ENCODE peak calls at places on chromosomes 12 and 14, in eight cellular contexts. D, A, E, B, Z, K, Q and V are unnamed samples.

GRCh38 chr12:124651508-124652273 is 84.3 kb upstream of the NCOR2 start:
- DNase-seq in Q (no peak), A (peak), B (no peak), D (no peak), Z (no peak), K (no peak), E (no peak), V (peak)

GRCh38 chr14:99522457-99522891 is 41.3 kb downstream of the CCNK start:
- DNase-seq in B (peak), D (no peak), Q (peak), E (peak), A (no peak), K (no peak), Z (peak), V (peak)

GRCh38 chr14:102390064-102390463 is 27.3 kb downstream of the TECPR2 start:
- DNase-seq in E (no peak), K (no peak), Z (no peak), Q (no peak), B (no peak), A (no peak), D (no peak), V (no peak)

GRCh38 chr14:99270491-99271287 is 1.3 kb downstream of the BCL11B start:
- DNase-seq in Q (no peak), Z (no peak), D (peak), A (no peak), K (no peak), B (peak), E (no peak), V (no peak)

GRCh38 chr14:99040711-99041110 is 231.3 kb downstream of the BCL11B start:
- DNase-seq in Q (no peak), K (no peak), E (no peak), D (no peak), Z (no peak), A (no peak), B (no peak), V (no peak)

GRCh38 chr14:102481791-102482238 is 27.8 kb downstream of the ANKRD9 start:
- DNase-seq in Z (peak), D (no peak), E (no peak), A (no peak), Q (peak), K (no peak), B (no peak), V (peak)

GRCh38 chr14:100669468-100669867 is 57.2 kb upstream of the DLK1 start:
- DNase-seq in Z (no peak), E (no peak), D (no peak), Q (no peak), K (no peak), B (peak), A (no peak), V (no peak)

GRCh38 chr12:113463746-113464743 is 7.6 kb downstream of the LHX5 start:
- DNase-seq in Q (no peak), Z (no peak), D (no peak), E (no peak), K (no peak), A (no peak), B (no peak), V (no peak)

GRCh38 chr12:6700646-6701051 is at the start of gene PIANP:
- DNase-seq in Q (no peak), B (peak), K (peak), A (no peak), D (peak), Z (no peak), E (peak), V (peak)

GRCh38 chr14:61203059-61203753 is 77.9 kb downstream of the TMEM30B start:
- DNase-seq in D (no peak), A (no peak), E (no peak), Q (no peak), B (no peak), K (no peak), Z (no peak), V (no peak)

GRCh38 chr12:49296836-49297694 is 2.1 kb downstream of the PRPH start:
- DNase-seq in B (no peak), Z (peak), Q (no peak), K (peak), E (no peak), A (no peak), D (peak), V (peak)

GRCh38 chr14:52848626-52849025 is 57.2 kb upstream of the GNPNAT1 start:
- DNase-seq in D (no peak), Q (no peak), Z (no peak), A (no peak), K (no peak), E (no peak), B (no peak), V (no peak)

GRCh38 chr12:104387190-104387589 is 69.6 kb upstream of the CHST11 start:
- DNase-seq in Z (no peak), K (no peak), D (no peak), Q (peak), B (no peak), E (no peak), A (no peak), V (no peak)

GRCh38 chr12:64894827-64895475 is 70.5 kb downstream of the TBC1D30 start:
- DNase-seq in B (no peak), Z (no peak), E (no peak), D (no peak), Q (no peak), A (no peak), K (no peak), V (no peak)